ENCODE peak calls at places on chromosomes 13 and 19, in six cellular contexts. K, U, X, S, R and D are unnamed samples.

GRCh38 chr19:50705422-50706019 is 14.1 kb downstream of the SHANK1 start:
- DNase-seq in K (peak), U (peak), X (no peak), S (peak), R (peak), D (peak)

GRCh38 chr19:2277138-2277537 is 4.8 kb downstream of the PEAK3 start:
- DNase-seq in K (no peak), U (no peak), X (no peak), S (no peak), R (no peak), D (no peak)

GRCh38 chr13:75139291-75139690 is 342.7 kb downstream of the TBC1D4 start:
- DNase-seq in K (peak), U (no peak), X (no peak), S (peak), R (no peak), D (peak)

GRCh38 chr13:66618702-66619101 is 611.4 kb downstream of the PCDH9 start:
- DNase-seq in K (peak), U (peak), X (no peak), S (peak), R (peak), D (peak)

GRCh38 chr19:29489182-29489951 is 36.4 kb upstream of the VSTM2B start:
- DNase-seq in K (no peak), U (no peak), X (no peak), S (no peak), R (no peak), D (no peak)

GRCh38 chr19:3605770-3606169 is 905 bp downstream of the TBXA2R start:
- DNase-seq in K (no peak), U (no peak), X (no peak), S (no peak), R (no peak), D (no peak)

GRCh38 chr13:29883941-29884518 is 33.6 kb upstream of the UBL3 start:
- DNase-seq in K (peak), U (no peak), X (no peak), S (no peak), R (no peak), D (no peak)

GRCh38 chr19:29285878-29286277 is 72.9 kb upstream of the UQCRFS1 start:
- DNase-seq in K (no peak), U (no peak), X (no peak), S (no peak), R (peak), D (no peak)

GRCh38 chr13:35164324-35164932 is 222.4 kb downstream of the NBEA start:
- DNase-seq in K (peak), U (peak), X (no peak), S (peak), R (peak), D (peak)

GRCh38 chr13:100721885-100722512 is 47.4 kb upstream of the TMTC4 start:
- DNase-seq in K (peak), U (peak), X (no peak), S (peak), R (peak), D (peak)

GRCh38 chr19:47157455-47158321 is 27.1 kb downstream of the SAE1 start:
- DNase-seq in K (peak), U (no peak), X (peak), S (peak), R (peak), D (peak)

GRCh38 chr13:90696254-90696653 is 651.2 kb upstream of the MIR17HG start:
- DNase-seq in K (peak), U (no peak), X (no peak), S (peak), R (no peak), D (peak)

GRCh38 chr13:39602614-39603366 is at the start of gene LHFPL6:
- DNase-seq in K (peak), U (no peak), X (peak), S (peak), R (peak), D (peak)

GRCh38 chr19:45765365-45766292 is 3.4 kb downstream of the SIX5 start:
- DNase-seq in K (no peak), U (no peak), X (no peak), S (no peak), R (no peak), D (no peak)

GRCh38 chr13:20953245-20953931 is 50.8 kb upstream of the XPO4 start:
- DNase-seq in K (no peak), U (no peak), X (no peak), S (no peak), R (no peak), D (no peak)

GRCh38 chr13:94713556-94714182 is 1.3 kb upstream of the SOX21 start:
- DNase-seq in K (no peak), U (no peak), X (no peak), S (no peak), R (no peak), D (no peak)

GRCh38 chr13:42815686-42816085 is 34.3 kb downstream of the FAM216B start:
- DNase-seq in K (peak), U (no peak), X (no peak), S (no peak), R (no peak), D (peak)

DNA sequence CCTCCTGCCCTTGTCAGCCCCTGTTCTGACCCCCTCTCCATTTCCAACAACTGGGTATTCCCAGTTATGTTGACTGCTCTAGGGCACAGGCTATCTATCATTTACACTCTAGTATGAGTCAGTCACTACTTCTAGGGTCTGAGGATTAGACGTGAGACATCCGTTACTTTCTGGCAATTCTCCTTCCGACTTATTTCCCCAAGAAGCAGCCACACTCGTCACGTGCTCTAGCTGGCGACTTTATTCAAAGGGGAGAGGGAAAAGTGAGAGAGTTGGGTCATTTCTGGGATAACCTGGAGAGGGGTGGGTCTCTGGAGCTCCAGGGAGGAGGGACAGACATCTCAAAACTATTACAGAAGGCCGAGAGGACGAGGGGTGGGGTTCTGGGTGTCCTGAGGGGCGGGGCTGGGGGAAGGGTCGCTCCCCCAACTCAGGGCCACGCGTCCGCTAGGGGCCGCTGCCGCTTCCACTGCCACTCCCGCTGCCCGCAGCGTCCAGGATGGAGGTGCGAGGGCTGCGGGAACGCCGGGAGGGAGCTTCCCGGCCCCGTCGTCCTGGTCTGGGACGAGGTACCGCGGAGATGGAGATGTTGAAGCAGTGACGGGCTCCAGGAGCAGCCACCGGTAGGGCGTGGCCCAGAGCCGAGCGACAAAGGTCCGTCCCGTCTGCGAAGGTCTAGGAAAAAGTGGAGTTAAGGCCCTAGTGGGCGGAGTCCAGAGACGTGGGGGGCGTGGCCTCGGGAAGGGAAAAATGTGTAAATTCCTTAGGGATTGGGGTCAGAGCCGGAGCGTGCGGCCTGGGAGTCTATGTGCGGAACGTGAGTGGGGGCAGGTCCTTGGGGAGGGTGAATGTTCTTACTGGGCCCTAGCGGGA is 8.9 kb downstream of the RTBDN start:
- DNase-seq in K (peak), U (no peak), X (no peak), S (peak), R (no peak), D (no peak)
- TF ChIP-seq CTCF in K (peak), U (peak), X (no peak), S (peak), R (no peak), D (peak)

GRCh38 chr13:111203742-111204386 is 88.8 kb downstream of the ARHGEF7 start:
- DNase-seq in K (no peak), U (no peak), X (no peak), S (no peak), R (no peak), D (no peak)
- H3K4me3 ChIP-seq in K (no peak), U (no peak), X (no peak), S (no peak), R (no peak), D (peak)

GRCh38 chr13:54185785-54186184 is 1157.2 kb downstream of the OLFM4 start:
- DNase-seq in K (no peak), U (no peak), X (no peak), S (peak), R (peak), D (no peak)
- TF ChIP-seq CTCF in K (no peak), U (no peak), X (no peak), S (peak), R (peak), D (no peak)

GRCh38 chr19:588758-589692 is 656 bp upstream of the HCN2 start:
- DNase-seq in K (no peak), U (no peak), X (no peak), S (no peak), R (no peak), D (no peak)
- H3K4me3 ChIP-seq in K (no peak), U (peak), X (no peak), S (no peak), R (no peak), D (no peak)

GRCh38 chr19:18020212-18021067 is 12.5 kb downstream of the ARRDC2 start:
- DNase-seq in K (peak), U (no peak), X (peak), S (no peak), R (no peak), D (peak)
- TF ChIP-seq CTCF in K (no peak), U (no peak), X (no peak), S (no peak), R (no peak), D (no peak)

GRCh38 chr19:54029930-54030490 is 33.7 kb downstream of the VSTM1 start:
- DNase-seq in K (peak), U (peak), X (peak), S (peak), R (peak), D (peak)

GRCh38 chr19:54030895-54031586 is 32.7 kb downstream of the VSTM1 start:
- DNase-seq in K (peak), U (no peak), X (no peak), S (peak), R (peak), D (peak)

GRCh38 chr19:54040003-54040402 is 23.7 kb downstream of the VSTM1 start:
- DNase-seq in K (no peak), U (no peak), X (no peak), S (no peak), R (no peak), D (no peak)

DNA sequence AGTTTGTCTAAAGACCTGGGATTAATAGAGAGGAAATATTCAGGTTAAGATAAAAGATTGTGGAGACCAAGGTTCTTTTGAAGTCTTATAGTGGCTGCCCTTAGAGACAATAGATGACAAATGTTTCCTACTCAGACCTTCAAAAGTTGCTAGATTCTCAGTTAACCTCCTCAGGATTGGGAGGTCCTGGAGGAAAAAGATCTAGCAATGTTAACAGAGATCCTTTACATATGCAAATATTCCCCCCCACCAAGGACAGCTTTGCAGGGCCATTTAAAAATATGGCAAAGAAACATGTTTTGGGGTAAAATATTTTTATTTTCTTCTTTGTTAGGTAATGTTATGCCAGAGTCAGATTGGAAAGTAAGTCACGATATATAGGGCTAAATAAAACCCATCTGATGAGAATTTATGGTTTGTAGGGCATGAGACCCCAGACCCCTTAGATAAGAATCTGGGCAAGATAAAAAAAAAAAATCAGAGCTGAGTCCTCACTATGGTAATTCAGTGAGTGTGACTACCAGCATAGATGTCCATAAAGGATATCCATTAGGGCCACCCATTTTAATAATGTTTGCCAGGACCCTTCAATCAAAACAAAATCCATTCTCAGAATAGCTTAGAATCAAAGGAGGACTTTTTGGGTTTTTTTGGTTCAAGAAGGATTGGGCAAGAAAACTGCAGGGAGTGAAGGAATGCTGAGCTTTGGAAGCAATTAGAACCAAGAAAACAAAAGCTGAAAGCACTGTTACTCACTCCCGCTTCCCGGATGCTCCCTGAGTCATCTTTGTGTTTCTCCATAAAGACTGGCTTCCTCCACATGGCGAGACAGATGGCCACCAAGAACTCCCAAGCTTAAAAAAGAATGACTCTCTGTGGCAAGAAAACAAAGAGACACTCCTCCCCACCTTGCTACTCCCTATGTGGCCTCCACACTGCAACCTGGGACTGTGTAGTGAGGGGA is 28.2 kb downstream of the VSTM1 start:
- DNase-seq in K (peak), U (no peak), X (no peak), S (peak), R (no peak), D (peak)
- H3K4me3 ChIP-seq in K (no peak), U (no peak), X (no peak), S (no peak), R (no peak), D (no peak)

GRCh38 chr13:69857188-69857821 is 250.3 kb upstream of the ATXN8OS start:
- DNase-seq in K (peak), U (peak), X (no peak), S (peak), R (peak), D (peak)
- TF ChIP-seq CTCF in K (peak), U (peak), X (no peak), S (peak), R (peak), D (peak)

DNA sequence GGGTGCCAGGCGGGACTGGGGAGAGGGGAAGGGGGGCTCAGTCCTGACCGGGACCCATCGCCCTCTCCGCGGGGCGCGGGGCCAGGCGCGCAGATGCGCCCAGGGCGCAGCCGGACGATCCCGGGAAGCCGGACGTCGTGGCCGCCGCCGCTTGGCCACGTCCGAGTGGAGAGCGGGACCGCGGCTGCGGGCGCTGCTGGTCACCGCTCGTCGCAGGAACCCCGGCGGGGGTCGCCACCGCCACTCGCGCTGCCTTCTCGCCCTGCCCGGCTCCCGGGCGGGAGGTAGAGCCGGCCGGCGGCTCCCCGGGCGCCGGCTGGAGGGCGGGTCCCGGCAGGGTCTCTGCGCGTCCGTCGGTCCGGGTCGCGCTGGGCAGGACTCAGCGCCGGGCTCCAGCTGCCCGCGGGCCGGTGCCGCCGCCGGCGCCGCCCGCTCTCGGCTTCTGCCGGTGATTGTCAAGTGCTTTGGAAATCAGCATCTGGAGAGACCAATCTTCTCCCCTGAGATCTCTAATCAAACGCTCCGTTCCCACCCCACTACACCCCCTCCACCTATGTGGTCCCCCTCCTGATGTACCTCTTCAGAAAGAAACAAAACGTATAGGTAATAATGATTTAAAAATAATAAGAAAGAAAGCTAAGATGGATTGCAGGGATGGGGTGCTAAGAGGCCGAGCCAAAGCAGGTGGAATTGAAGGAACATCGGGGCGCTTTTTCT is 464.4 kb downstream of the ITGBL1 start:
- DNase-seq in K (no peak), U (no peak), X (no peak), S (no peak), R (no peak), D (no peak)
- H3K4me3 ChIP-seq in K (no peak), U (no peak), X (no peak), S (no peak), R (no peak), D (peak)

GRCh38 chr13:27428160-27428559 is 3.7 kb downstream of the GTF3A start:
- DNase-seq in K (no peak), U (no peak), X (no peak), S (no peak), R (no peak), D (no peak)

GRCh38 chr13:27425151-27425917 is 915 bp downstream of the GTF3A start:
- DNase-seq in K (no peak), U (no peak), X (no peak), S (peak), R (peak), D (peak)

GRCh38 chr13:27424246-27425150 is at the start of gene GTF3A:
- DNase-seq in K (peak), U (peak), X (peak), S (peak), R (peak), D (peak)

GRCh38 chr13:27427663-27428062 is 3.2 kb downstream of the GTF3A start:
- DNase-seq in K (peak), U (no peak), X (no peak), S (no peak), R (no peak), D (no peak)

DNA sequence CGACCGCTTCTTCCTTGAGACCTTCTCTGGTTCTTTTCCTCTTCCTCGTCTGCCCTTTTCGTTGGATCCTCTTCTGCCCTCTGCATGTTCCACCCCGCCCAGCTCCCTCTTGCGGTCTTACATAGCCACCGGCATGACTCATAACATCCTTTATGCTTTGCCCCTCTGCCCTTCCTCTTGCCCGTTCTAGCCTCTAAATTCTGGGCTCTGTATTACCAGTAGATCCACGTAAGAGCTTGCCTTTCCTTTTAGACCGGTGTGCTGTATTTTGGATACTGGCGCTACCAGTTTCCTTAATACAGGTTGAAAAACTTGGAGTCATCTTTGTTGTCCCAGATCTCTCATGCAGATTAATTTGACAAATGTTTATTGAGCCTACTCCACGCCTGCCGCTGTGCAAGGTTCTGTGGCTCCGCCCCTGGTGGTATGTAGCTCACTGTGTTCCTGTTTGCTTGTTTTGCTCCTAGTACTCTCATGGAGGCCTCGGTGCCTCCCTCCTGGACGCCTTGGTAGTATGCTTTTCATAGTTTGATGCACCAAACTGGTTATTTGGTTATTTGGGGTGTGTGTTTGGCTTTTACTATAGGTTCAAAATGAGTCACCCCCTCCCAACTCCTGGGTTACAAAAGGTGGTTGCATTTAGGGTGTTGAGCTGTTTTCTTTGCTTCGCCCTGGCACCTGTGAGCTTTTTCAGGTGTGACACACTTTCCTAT is 1.7 kb downstream of the GTF3A start:
- DNase-seq in K (peak), U (peak), X (peak), S (peak), R (peak), D (peak)
- TF ChIP-seq CTCF in K (peak), U (peak), X (no peak), S (peak), R (peak), D (peak)

GRCh38 chr19:40284501-40285352 is at the start of gene AKT2:
- DNase-seq in K (peak), U (no peak), X (no peak), S (no peak), R (peak), D (peak)

GRCh38 chr19:40285353-40286234 is 449 bp upstream of the AKT2 start:
- DNase-seq in K (peak), U (peak), X (peak), S (peak), R (peak), D (peak)

GRCh38 chr19:40284251-40284500 is 969 bp downstream of the AKT2 start:
- DNase-seq in K (no peak), U (no peak), X (no peak), S (no peak), R (no peak), D (peak)

GRCh38 chr19:40286235-40286530 is 1.0 kb upstream of the AKT2 start:
- DNase-seq in K (no peak), U (no peak), X (no peak), S (no peak), R (no peak), D (no peak)

GRCh38 chr19:40286674-40287421 is 1.7 kb upstream of the AKT2 start:
- DNase-seq in K (no peak), U (no peak), X (no peak), S (no peak), R (no peak), D (no peak)
- H3K4me3 ChIP-seq in K (peak), U (no peak), X (no peak), S (no peak), R (no peak), D (no peak)